ENCODE peak calls at places on chromosomes 5 and 9, in nine cellular contexts. One of them, this sample, is unnamed.

GRCh38 chr9:87147803-87148202 is 200.5 kb upstream of the GAS1 start:
- DNase-seq in upper lobe of right lung: no peak
- DNase-seq in SK-N-SH: no peak
- DNase-seq in HCT116: no peak
- DNase-seq in HFF-Myc: no peak
- DNase-seq in A549: no peak
- DNase-seq in GM06990: no peak
- DNase-seq in stomach: no peak
- DNase-seq in cardiac fibroblast: no peak
- DNase-seq in this sample: no peak

GRCh38 chr5:72441861-72442540 is 65.2 kb downstream of the ZNF366 start:
- DNase-seq in stomach: no peak
- DNase-seq in upper lobe of right lung: no peak
- DNase-seq in HFF-Myc: peak; percentile 83
- DNase-seq in cardiac fibroblast: peak; percentile 98
- DNase-seq in HCT116: peak; percentile 4
- DNase-seq in GM06990: no peak
- DNase-seq in A549: peak; percentile 54
- DNase-seq in SK-N-SH: no peak
- DNase-seq in this sample: peak; percentile 88

GRCh38 chr5:62208218-62208852 is 97.7 kb upstream of the KIF2A start:
- DNase-seq in HFF-Myc: no peak
- DNase-seq in stomach: no peak
- DNase-seq in A549: peak; percentile 14
- DNase-seq in HCT116: no peak
- DNase-seq in cardiac fibroblast: no peak
- DNase-seq in GM06990: no peak
- DNase-seq in upper lobe of right lung: no peak
- DNase-seq in SK-N-SH: no peak
- DNase-seq in this sample: no peak

GRCh38 chr5:93192107-93192506 is 388.9 kb downstream of the NR2F1-AS1 start:
- DNase-seq in stomach: no peak
- DNase-seq in SK-N-SH: no peak
- DNase-seq in upper lobe of right lung: no peak
- DNase-seq in GM06990: no peak
- DNase-seq in cardiac fibroblast: peak; percentile 87
- DNase-seq in HCT116: peak; percentile 91
- DNase-seq in A549: peak; percentile 68
- DNase-seq in HFF-Myc: peak; percentile 73
- DNase-seq in this sample: peak; percentile 75

GRCh38 chr5:149268928-149269557 is 2.6 kb upstream of the AFAP1L1 start:
- DNase-seq in HFF-Myc: peak; percentile 51
- DNase-seq in A549: peak; percentile 71
- DNase-seq in cardiac fibroblast: peak; percentile 79
- DNase-seq in upper lobe of right lung: no peak
- DNase-seq in GM06990: no peak
- DNase-seq in SK-N-SH: peak; percentile 73
- DNase-seq in HCT116: peak; percentile 55
- DNase-seq in stomach: no peak
- DNase-seq in this sample: peak; percentile 77

GRCh38 chr9:89873801-89874200 is 269.0 kb downstream of the GADD45G start:
- DNase-seq in HCT116: no peak
- DNase-seq in A549: no peak
- DNase-seq in cardiac fibroblast: no peak
- DNase-seq in GM06990: no peak
- DNase-seq in HFF-Myc: no peak
- DNase-seq in stomach: no peak
- DNase-seq in SK-N-SH: no peak
- DNase-seq in upper lobe of right lung: peak; percentile 53
- DNase-seq in this sample: no peak

GRCh38 chr5:43231977-43232376 is 40.0 kb downstream of the NIM1K start:
- DNase-seq in A549: peak; percentile 57
- DNase-seq in SK-N-SH: peak; percentile 17
- DNase-seq in stomach: peak; percentile 56
- DNase-seq in HFF-Myc: no peak
- DNase-seq in HCT116: peak; percentile 27
- DNase-seq in cardiac fibroblast: no peak
- DNase-seq in GM06990: no peak
- DNase-seq in upper lobe of right lung: no peak
- DNase-seq in this sample: peak; percentile 7

GRCh38 chr9:18668944-18669343 is 195.0 kb downstream of the ADAMTSL1 start:
- DNase-seq in SK-N-SH: no peak
- DNase-seq in cardiac fibroblast: no peak
- DNase-seq in A549: peak; percentile 10
- DNase-seq in upper lobe of right lung: no peak
- DNase-seq in HFF-Myc: no peak
- DNase-seq in stomach: peak; percentile 32
- DNase-seq in HCT116: no peak
- DNase-seq in GM06990: no peak
- DNase-seq in this sample: no peak

GRCh38 chr5:44875661-44876250 is 67.0 kb downstream of the MRPS30 start:
- DNase-seq in SK-N-SH: no peak
- DNase-seq in GM06990: peak; percentile 76
- DNase-seq in HFF-Myc: peak; percentile 5
- DNase-seq in stomach: no peak
- DNase-seq in cardiac fibroblast: peak; percentile 50
- DNase-seq in A549: peak; percentile 78
- DNase-seq in upper lobe of right lung: no peak
- DNase-seq in HCT116: peak; percentile 98
- DNase-seq in this sample: no peak

GRCh38 chr5:132392978-132393825 is 23.7 kb downstream of the SLC22A5 start:
- DNase-seq in GM06990: no peak
- DNase-seq in SK-N-SH: no peak
- DNase-seq in HCT116: no peak
- DNase-seq in upper lobe of right lung: no peak
- DNase-seq in cardiac fibroblast: no peak
- DNase-seq in A549: no peak
- DNase-seq in HFF-Myc: no peak
- DNase-seq in stomach: no peak
- DNase-seq in this sample: no peak

GRCh38 chr9:83979812-83980394 is at the start of gene HNRNPK:
- DNase-seq in GM06990: peak; percentile 97
- DNase-seq in stomach: peak; percentile 100
- DNase-seq in SK-N-SH: peak; percentile 99
- DNase-seq in A549: peak; percentile 99
- DNase-seq in HFF-Myc: peak; percentile 89
- DNase-seq in HCT116: peak; percentile 95
- DNase-seq in cardiac fibroblast: peak; percentile 99
- DNase-seq in upper lobe of right lung: peak; percentile 100
- DNase-seq in this sample: peak; percentile 99

GRCh38 chr9:34989946-34990635 is 546 bp downstream of the DNAJB5 start:
- DNase-seq in HCT116: no peak
- DNase-seq in A549: no peak
- DNase-seq in HFF-Myc: no peak
- DNase-seq in upper lobe of right lung: no peak
- DNase-seq in SK-N-SH: peak; percentile 86
- DNase-seq in cardiac fibroblast: peak; percentile 40
- DNase-seq in stomach: peak; percentile 52
- DNase-seq in GM06990: peak; percentile 59
- DNase-seq in this sample: peak; percentile 56

GRCh38 chr5:52804978-52805377 is 17.3 kb downstream of the ITGA1 start:
- DNase-seq in SK-N-SH: no peak
- DNase-seq in cardiac fibroblast: no peak
- DNase-seq in stomach: no peak
- DNase-seq in HFF-Myc: no peak
- DNase-seq in HCT116: no peak
- DNase-seq in A549: no peak
- DNase-seq in GM06990: no peak
- DNase-seq in upper lobe of right lung: no peak
- DNase-seq in this sample: no peak

GRCh38 chr5:127280494-127281220 is 9.9 kb upstream of the MEGF10 start:
- DNase-seq in SK-N-SH: peak; percentile 9
- DNase-seq in HCT116: no peak
- DNase-seq in cardiac fibroblast: no peak
- DNase-seq in GM06990: no peak
- DNase-seq in HFF-Myc: no peak
- DNase-seq in stomach: no peak
- DNase-seq in upper lobe of right lung: no peak
- DNase-seq in A549: no peak
- DNase-seq in this sample: no peak
- TF ChIP-seq CTCF in SK-N-SH: peak; percentile 17
- TF ChIP-seq CTCF in HCT116: no peak
- TF ChIP-seq CTCF in cardiac fibroblast: no peak
- TF ChIP-seq CTCF in GM06990: no peak
- TF ChIP-seq CTCF in HFF-Myc: no peak
- TF ChIP-seq CTCF in stomach: no peak
- TF ChIP-seq CTCF in upper lobe of right lung: no peak
- TF ChIP-seq CTCF in A549: no peak
- TF ChIP-seq CTCF in this sample: no peak

DNA sequence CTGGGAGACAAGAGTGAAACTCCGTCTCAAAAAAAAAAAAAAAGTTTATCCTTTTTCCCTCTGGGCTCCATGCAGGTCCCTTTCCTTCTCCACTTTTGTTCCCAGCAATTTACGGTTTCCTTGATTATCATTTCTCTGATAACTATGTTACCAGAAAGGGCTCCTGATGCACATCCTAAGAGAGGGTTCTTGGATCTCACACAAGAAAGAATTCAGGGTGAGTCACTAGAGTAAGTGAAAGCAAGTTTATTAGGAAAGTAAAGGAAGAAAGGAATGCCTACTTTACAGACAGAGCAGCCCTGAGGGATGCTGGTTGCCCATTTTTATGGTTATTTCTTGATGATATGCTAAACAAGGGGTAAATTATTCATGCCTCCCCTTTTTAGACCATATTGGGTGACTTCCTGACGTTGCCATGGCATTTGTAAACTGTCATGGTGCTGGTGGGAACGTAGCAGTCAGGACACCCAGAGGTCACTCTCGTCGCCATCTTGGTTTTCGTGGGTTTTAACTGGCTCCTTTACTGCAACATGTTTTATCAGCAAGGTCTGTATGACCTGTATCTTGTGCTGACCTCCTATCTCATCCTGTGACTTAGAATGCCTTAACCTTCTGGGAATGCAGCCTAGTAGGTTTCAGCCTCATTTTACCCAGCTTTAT is 13.5 kb upstream of the MELK start:
- DNase-seq in GM06990: no peak
- DNase-seq in HFF-Myc: no peak
- DNase-seq in cardiac fibroblast: peak; percentile 46
- DNase-seq in SK-N-SH: no peak
- DNase-seq in upper lobe of right lung: no peak
- DNase-seq in stomach: no peak
- DNase-seq in HCT116: no peak
- DNase-seq in A549: no peak
- DNase-seq in this sample: peak; percentile 45
- H3K4me3 ChIP-seq in GM06990: no peak overlapping the region
- H3K4me3 ChIP-seq in HFF-Myc: no peak overlapping the region
- H3K4me3 ChIP-seq in cardiac fibroblast: no peak overlapping the region
- H3K4me3 ChIP-seq in SK-N-SH: no peak overlapping the region
- H3K4me3 ChIP-seq in upper lobe of right lung: no peak overlapping the region
- H3K4me3 ChIP-seq in stomach: no peak overlapping the region
- H3K4me3 ChIP-seq in HCT116: no peak overlapping the region
- H3K4me3 ChIP-seq in A549: no peak overlapping the region
- H3K4me3 ChIP-seq in this sample: no peak overlapping the region

GRCh38 chr5:112706446-112707016 is 31.2 kb upstream of the APC start:
- DNase-seq in A549: no peak
- DNase-seq in HCT116: no peak
- DNase-seq in GM06990: no peak
- DNase-seq in HFF-Myc: no peak
- DNase-seq in stomach: no peak
- DNase-seq in cardiac fibroblast: no peak
- DNase-seq in upper lobe of right lung: no peak
- DNase-seq in SK-N-SH: no peak
- DNase-seq in this sample: no peak
- TF ChIP-seq CTCF in A549: no peak
- TF ChIP-seq CTCF in HCT116: no peak
- TF ChIP-seq CTCF in GM06990: no peak
- TF ChIP-seq CTCF in HFF-Myc: no peak
- TF ChIP-seq CTCF in stomach: no peak
- TF ChIP-seq CTCF in cardiac fibroblast: no peak
- TF ChIP-seq CTCF in upper lobe of right lung: no peak
- TF ChIP-seq CTCF in SK-N-SH: no peak
- TF ChIP-seq CTCF in this sample: no peak

GRCh38 chr9:108766786-108767185 is 89.0 kb downstream of the ACTL7B start:
- DNase-seq in upper lobe of right lung: no peak
- DNase-seq in GM06990: no peak
- DNase-seq in cardiac fibroblast: no peak
- DNase-seq in HCT116: no peak
- DNase-seq in A549: no peak
- DNase-seq in stomach: no peak
- DNase-seq in SK-N-SH: no peak
- DNase-seq in HFF-Myc: no peak
- DNase-seq in this sample: no peak

DNA sequence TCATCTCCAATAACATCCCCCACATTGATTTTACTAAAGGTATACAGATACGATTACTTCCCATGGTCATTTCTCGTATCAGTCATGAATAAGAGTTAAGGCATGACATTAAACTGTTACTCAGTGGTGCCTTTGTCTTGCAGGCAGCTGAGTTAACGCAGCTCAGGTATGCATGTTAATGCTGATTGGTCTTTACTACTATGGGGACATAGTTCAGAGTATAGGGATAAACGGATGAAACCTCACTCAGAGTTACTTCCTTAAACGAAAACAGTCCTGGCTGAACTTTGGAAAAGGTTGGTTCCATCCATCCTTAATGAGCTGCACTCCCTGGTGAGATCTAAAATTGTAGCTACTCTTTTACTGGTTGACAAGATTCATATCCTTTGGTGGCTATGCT is 87.0 kb downstream of the ACTL7B start:
- DNase-seq in cardiac fibroblast: no peak
- DNase-seq in GM06990: no peak
- DNase-seq in A549: no peak
- DNase-seq in SK-N-SH: no peak
- DNase-seq in HCT116: no peak
- DNase-seq in upper lobe of right lung: no peak
- DNase-seq in stomach: no peak
- DNase-seq in HFF-Myc: no peak
- DNase-seq in this sample: no peak
- H3K4me3 ChIP-seq in cardiac fibroblast: no peak overlapping the region
- H3K4me3 ChIP-seq in GM06990: no peak overlapping the region
- H3K4me3 ChIP-seq in A549: no peak overlapping the region
- H3K4me3 ChIP-seq in SK-N-SH: no peak overlapping the region
- H3K4me3 ChIP-seq in HCT116: no peak overlapping the region
- H3K4me3 ChIP-seq in upper lobe of right lung: no peak overlapping the region
- H3K4me3 ChIP-seq in stomach: no peak overlapping the region
- H3K4me3 ChIP-seq in HFF-Myc: no peak overlapping the region
- H3K4me3 ChIP-seq in this sample: no peak overlapping the region

DNA sequence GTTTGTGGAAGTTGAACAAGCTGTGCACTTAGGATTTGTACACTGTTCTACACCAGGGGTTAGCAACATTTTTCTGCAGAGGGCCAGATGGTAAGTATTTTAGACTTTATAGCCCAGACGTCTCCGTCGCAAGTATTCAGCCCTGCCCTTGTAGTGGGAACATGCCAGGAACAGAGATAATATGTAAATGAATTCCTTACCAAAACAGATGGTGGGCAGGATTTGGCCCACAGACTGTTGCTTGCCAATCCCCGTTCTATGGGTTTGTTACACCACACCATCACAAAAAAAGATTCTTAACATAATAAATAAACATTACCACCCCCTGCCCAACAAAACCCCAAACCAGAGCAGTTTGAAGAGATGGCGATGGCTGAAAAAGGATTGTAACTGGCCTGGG is 74.3 kb downstream of the AMBP start:
- DNase-seq in HFF-Myc: no peak
- DNase-seq in HCT116: no peak
- DNase-seq in A549: no peak
- DNase-seq in GM06990: no peak
- DNase-seq in stomach: peak; percentile 21
- DNase-seq in upper lobe of right lung: no peak
- DNase-seq in cardiac fibroblast: no peak
- DNase-seq in SK-N-SH: no peak
- DNase-seq in this sample: peak; percentile 17
- TF ChIP-seq CTCF in HFF-Myc: no peak
- TF ChIP-seq CTCF in HCT116: no peak
- TF ChIP-seq CTCF in A549: no peak
- TF ChIP-seq CTCF in GM06990: no peak
- TF ChIP-seq CTCF in stomach: no peak
- TF ChIP-seq CTCF in upper lobe of right lung: no peak
- TF ChIP-seq CTCF in cardiac fibroblast: no peak
- TF ChIP-seq CTCF in SK-N-SH: no peak
- TF ChIP-seq CTCF in this sample: no peak